ENCODE peak calls at places on chromosomes 7 and 10, in four cellular contexts. N is Jurkat, Clone E6-1; A is naive thymus-derived CD4-positive, alpha-beta T cell; U is epithelial cell of esophagus. R is an unnamed sample.

GRCh38 chr7:106114735-106115383 is 2.7 kb upstream of the SYPL1 start:
- DNase-seq in U (no peak), A (peak), N (no peak), R (no peak)

GRCh38 chr10:109773818-109774440 is 149.4 kb downstream of the XPNPEP1 start:
- DNase-seq in N (peak), A (no peak), U (peak), R (peak)

GRCh38 chr10:77636967-77637473 is 588 bp downstream of the KCNMA1 start:
- DNase-seq in N (no peak), A (no peak), U (peak), R (no peak)

GRCh38 chr10:14052926-14053325 is 277.8 kb downstream of the FRMD4A start:
- DNase-seq in N (no peak), A (no peak), U (no peak), R (no peak)

GRCh38 chr7:43647772-43648643 is 65.1 kb downstream of the STK17A start:
- DNase-seq in N (no peak), U (peak), A (no peak), R (peak)

GRCh38 chr7:28707291-28707690 is 250.8 kb downstream of the TRIL start:
- DNase-seq in U (no peak), N (no peak), A (no peak), R (no peak)

GRCh38 chr7:74289018-74289659 is at the start of gene CLIP2:
- DNase-seq in U (peak), N (peak), A (peak), R (no peak)

GRCh38 chr7:23200331-23200730 is 18.5 kb downstream of the NUP42 start:
- DNase-seq in U (no peak), A (no peak), N (no peak), R (no peak)

GRCh38 chr7:104368006-104368405 is 39.6 kb downstream of the LHFPL3 start:
- DNase-seq in A (no peak), U (no peak), N (no peak), R (no peak)

GRCh38 chr10:22251751-22252285 is 34.0 kb upstream of the EBLN1 start:
- DNase-seq in A (peak), U (peak), N (no peak), R (no peak)

GRCh38 chr10:114301951-114302710 is 63.1 kb downstream of the VWA2 start:
- DNase-seq in A (no peak), N (no peak), U (no peak), R (no peak)

GRCh38 chr7:32415519-32415918 is 74.7 kb downstream of the LSM5 start:
- DNase-seq in A (no peak), N (no peak), U (no peak), R (no peak)

GRCh38 chr7:114293289-114294012 is 121.2 kb upstream of the FOXP2 start:
- DNase-seq in A (no peak), N (no peak), U (peak), R (no peak)

GRCh38 chr10:3871424-3871996 is 86.5 kb upstream of the KLF6 start:
- DNase-seq in A (no peak), N (no peak), U (no peak), R (no peak)
- H3K4me3 ChIP-seq in A (no peak), N (no peak), U (no peak), R (no peak)

DNA sequence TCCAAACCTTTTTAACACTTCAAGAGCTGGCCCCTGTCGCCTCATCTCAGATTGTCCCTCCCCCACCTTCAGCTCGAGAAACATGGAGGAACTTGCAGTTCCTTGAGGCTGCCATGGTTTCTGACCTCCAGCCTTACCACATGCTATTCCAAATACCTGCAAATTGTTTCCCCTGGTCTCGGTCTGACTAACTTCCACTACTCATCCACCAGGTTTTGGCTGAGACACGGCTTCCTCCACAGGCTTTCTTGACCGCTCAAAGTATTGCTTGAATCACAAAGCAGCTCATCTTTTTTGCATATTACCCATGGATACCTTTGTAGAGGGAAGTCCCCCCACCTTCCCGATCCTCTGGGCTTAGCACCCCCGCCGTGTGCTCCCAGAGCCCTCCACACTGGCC is 5.2 kb upstream of the SAMD8 start:
- DNase-seq in A (no peak), U (no peak), N (no peak), R (no peak)
- H3K4me3 ChIP-seq in A (no peak), U (no peak), N (no peak), R (no peak)

DNA sequence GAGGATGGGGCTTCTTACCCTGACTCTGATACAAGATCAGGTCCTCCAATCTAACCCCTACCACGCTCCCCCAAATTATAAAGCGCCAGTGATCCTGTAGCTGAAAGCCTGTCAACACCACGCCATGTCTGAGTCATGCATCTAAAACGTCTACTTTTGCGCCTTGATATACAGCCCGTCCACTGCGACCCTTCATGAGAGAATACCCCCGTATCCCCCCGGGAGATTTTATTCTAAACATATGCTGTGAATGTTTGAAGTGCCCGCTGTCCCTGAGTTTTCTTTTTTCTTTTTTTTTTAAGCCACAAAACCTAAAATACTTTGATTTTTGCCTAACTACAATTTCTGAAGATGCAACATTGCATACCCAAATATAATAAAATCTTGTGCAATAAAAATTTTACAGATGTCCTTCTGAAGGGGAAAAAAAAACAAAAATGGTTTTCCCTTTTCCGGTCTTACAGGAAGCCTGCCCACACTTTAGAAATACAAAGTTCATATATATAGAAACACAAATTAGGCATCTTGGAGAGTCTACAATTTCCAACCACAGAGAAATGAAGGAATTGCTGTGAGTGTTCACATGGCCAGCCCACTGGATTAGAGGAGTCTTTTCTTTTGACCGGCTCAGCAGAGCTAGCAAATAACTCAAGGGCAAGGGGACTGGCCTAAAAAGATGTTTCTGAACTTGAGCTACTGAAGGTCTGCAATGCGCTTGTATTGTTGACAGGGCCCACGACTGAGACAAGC is 92.6 kb downstream of the GLI3 start:
- DNase-seq in A (no peak), N (no peak), U (no peak), R (no peak)
- H3K4me3 ChIP-seq in A (no peak), N (no peak), U (no peak), R (no peak)

DNA sequence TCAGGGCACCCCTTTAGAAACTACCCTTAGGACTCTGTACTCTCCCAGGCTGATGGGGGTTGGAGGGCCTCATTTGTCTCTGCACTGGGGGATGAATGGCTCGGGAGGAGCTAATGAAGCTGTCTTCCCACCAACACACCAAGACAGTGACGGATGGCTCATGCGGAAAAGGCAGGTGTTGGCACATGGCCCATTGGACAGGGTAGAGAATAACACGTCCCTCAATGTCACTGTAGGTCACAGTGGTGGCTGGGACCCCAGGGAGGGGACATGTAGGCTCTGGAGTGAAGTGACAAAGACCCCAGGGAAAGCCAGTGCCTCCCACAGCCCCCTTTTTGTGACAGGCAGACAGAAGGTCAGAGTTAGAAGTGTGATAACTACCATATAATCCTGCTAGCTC is 64.1 kb upstream of the PCBD1 start:
- DNase-seq in N (no peak), A (no peak), U (no peak), R (no peak)
- H3K4me3 ChIP-seq in N (no peak), A (no peak), U (no peak), R (no peak)

GRCh38 chr7:157545681-157546060 is 208.9 kb downstream of the DNAJB6 start:
- DNase-seq in U (no peak), A (no peak), N (no peak), R (no peak)

GRCh38 chr7:157549612-157550299 is 213.0 kb downstream of the DNAJB6 start:
- DNase-seq in U (no peak), N (no peak), A (no peak), R (no peak)

GRCh38 chr7:157547102-157547501 is 210.3 kb downstream of the DNAJB6 start:
- DNase-seq in U (no peak), N (no peak), A (no peak), R (no peak)

GRCh38 chr7:157548691-157549265 is 212.0 kb downstream of the DNAJB6 start:
- DNase-seq in U (no peak), N (no peak), A (no peak), R (no peak)

DNA sequence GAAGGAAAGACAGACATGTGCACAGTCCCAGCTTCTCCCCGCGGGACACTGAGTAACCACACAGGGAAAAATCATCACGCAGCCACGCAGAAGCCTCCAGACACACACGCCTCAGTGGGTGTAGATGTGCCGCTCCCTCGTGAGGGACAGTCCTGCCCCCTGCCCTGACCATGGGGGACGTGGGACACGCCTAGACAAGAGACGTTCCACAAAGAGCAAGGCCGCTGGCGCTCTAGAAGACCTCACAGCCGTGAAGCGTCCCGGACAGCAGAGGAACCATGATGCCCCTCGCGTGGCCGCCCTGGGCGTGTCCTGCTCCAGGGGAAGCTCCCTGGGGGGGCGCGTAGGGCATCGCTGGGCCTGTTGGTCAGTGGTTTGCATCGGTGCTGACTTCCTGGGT is 210.8 kb downstream of the DNAJB6 start:
- DNase-seq in U (no peak), N (no peak), A (no peak), R (no peak)
- H3K4me3 ChIP-seq in U (no peak), N (no peak), A (no peak), R (no peak)